ENCODE peak calls at places on chromosomes 3 and 15, in eight cellular contexts. X is left ventricle myocardium inferior; P is EL; I is left colon; N is cardiac muscle cell; U is suprapubic skin; E is NCI-H69; A is activated naive CD4-positive, alpha-beta T cell. F is an unnamed sample.
A peak's percentile ranks its signal among the peaks of the same experiment; 100 is the strongest.

GRCh38 chr3:131338948-131339640 is 42.5 kb upstream of the NUDT16 start:
- DNase-seq in I (no peak), E (no peak), P (peak; percentile 16), N (no peak), A (no peak), U (no peak), X (no peak), F (no peak)

GRCh38 chr15:39358441-39359041 is 222.3 kb upstream of the THBS1 start:
- DNase-seq in X (peak; percentile 31), A (no peak), E (no peak), N (peak; percentile 78), I (no peak), U (no peak), P (peak; percentile 71), F (no peak)

GRCh38 chr3:31132132-31132769 is 237.8 kb upstream of the GADL1 start:
- DNase-seq in N (peak; percentile 68), P (peak; percentile 43), E (peak; percentile 68), X (no peak), I (no peak), U (no peak), A (no peak), F (peak; percentile 45)

GRCh38 chr15:48494646-48495045 is 150.9 kb downstream of the FBN1 start:
- DNase-seq in P (peak; percentile 29), N (peak; percentile 28), I (no peak), E (no peak), U (no peak), X (no peak), A (no peak), F (no peak)

GRCh38 chr15:87604857-87605446 is 651.6 kb downstream of the NTRK3 start:
- DNase-seq in E (peak; percentile 0), A (no peak), N (peak; percentile 55), X (no peak), U (no peak), I (no peak), P (peak; percentile 31), F (peak; percentile 29)

GRCh38 chr3:139095803-139096466 is 51.2 kb upstream of the PRR23C start:
- DNase-seq in N (no peak), E (no peak), X (no peak), P (no peak), A (no peak), U (peak; percentile 15), I (no peak), F (no peak)

GRCh38 chr15:27844018-27844666 is 255.0 kb downstream of the OCA2 start:
- DNase-seq in X (no peak), I (no peak), P (no peak), N (peak; percentile 44), A (no peak), U (no peak), E (no peak), F (no peak)

GRCh38 chr3:188689101-188689574 is 482.6 kb upstream of the TPRG1 start:
- DNase-seq in P (no peak), N (peak; percentile 94), I (no peak), E (no peak), U (peak; percentile 69), A (no peak), X (no peak), F (no peak)

GRCh38 chr15:89368566-89369223 is 34.1 kb upstream of the POLG start:
- DNase-seq in U (no peak), P (no peak), E (peak; percentile 39), A (no peak), N (no peak), X (no peak), I (no peak), F (peak; percentile 65)

GRCh38 chr3:183824761-183825379 is 507 bp downstream of the MAP6D1 start:
- DNase-seq in U (no peak), N (peak; percentile 9), P (peak; percentile 46), E (peak; percentile 62), A (no peak), I (no peak), X (no peak), F (no peak)

GRCh38 chr3:110138966-110139555 is 801.7 kb upstream of the DPPA4 start:
- DNase-seq in P (no peak), E (no peak), A (no peak), U (no peak), X (no peak), N (no peak), I (no peak), F (no peak)